ENCODE peak calls at places on chromosomes 5 and 9, in nine cellular contexts. E is spleen, Z is skeletal muscle cell, O is DMS 273 treated with DMSO at 0.1 percent for 48 hours, M is astrocyte of the spinal cord, A is ovary, S is KBM-7, H is HTR-8/SVneo, B is A549. R is an unnamed sample.

GRCh38 chr5:140664018-140664352 is 719 bp upstream of the WDR55 start:
- DNase-seq in A (no peak), H (no peak), S (no peak), E (no peak), Z (no peak), O (no peak), M (no peak), B (no peak), R (no peak)

GRCh38 chr5:81779125-81779934 is 28.4 kb upstream of the SSBP2 start:
- DNase-seq in Z (no peak), S (peak), M (peak), E (peak), H (no peak), O (peak), B (no peak), A (peak), R (no peak)

GRCh38 chr9:7146582-7146981 is 388.8 kb downstream of the KDM4C start:
- DNase-seq in M (no peak), B (no peak), A (no peak), H (no peak), Z (no peak), O (no peak), E (no peak), S (no peak), R (no peak)

GRCh38 chr5:93800988-93801811 is 59.8 kb upstream of the POU5F2 start:
- DNase-seq in O (peak), M (peak), E (no peak), A (no peak), B (no peak), Z (no peak), S (peak), H (peak), R (peak)

GRCh38 chr9:87491488-87491887 is 6.2 kb upstream of the DAPK1 start:
- DNase-seq in A (no peak), O (no peak), E (no peak), B (no peak), M (no peak), H (no peak), Z (no peak), S (no peak), R (no peak)

GRCh38 chr9:78989031-78989658 is 582.6 kb upstream of the TLE4 start:
- DNase-seq in B (no peak), S (no peak), E (no peak), Z (no peak), H (no peak), A (no peak), M (no peak), O (no peak), R (no peak)

GRCh38 chr5:149759986-149760699 is 30.0 kb downstream of the PPARGC1B start:
- DNase-seq in H (no peak), E (peak), M (no peak), S (no peak), B (no peak), Z (no peak), A (no peak), O (no peak), R (peak)

GRCh38 chr9:7756088-7756487 is 43.5 kb downstream of the DMAC1 start:
- DNase-seq in O (no peak), Z (no peak), M (no peak), E (no peak), H (no peak), B (no peak), A (no peak), S (no peak), R (no peak)

GRCh38 chr5:99543841-99544240 is 615.0 kb upstream of the CHD1 start:
- DNase-seq in H (peak), O (no peak), B (no peak), E (no peak), S (no peak), M (peak), Z (no peak), A (no peak), R (no peak)

R was measured in hepatic stellate cell.